ENCODE peak calls at places on chromosomes 5 and 9, in five cellular contexts. X, O, R, C and G are unnamed samples.
A peak's percentile ranks its signal among the peaks of the same experiment; 100 is the strongest.

GRCh38 chr9:94819161-94819677 is 92.7 kb downstream of the AOPEP start:
- DNase-seq in O (peak; percentile 26), C (no peak), R (no peak), X (no peak), G (no peak)

GRCh38 chr9:70635790-70636189 is 221.3 kb upstream of the KLF9 start:
- DNase-seq in C (no peak), R (no peak), O (no peak), X (peak; percentile 20), G (no peak)

GRCh38 chr9:90445391-90445790 is 197.2 kb downstream of the DIRAS2 start:
- DNase-seq in O (no peak), R (no peak), X (no peak), C (no peak), G (no peak)

GRCh38 chr5:89303033-89303480 is 420.1 kb upstream of the MEF2C start:
- DNase-seq in O (no peak), C (no peak), X (no peak), R (no peak), G (no peak)

GRCh38 chr9:84254972-84255371 is 85.6 kb downstream of the SLC28A3 start:
- DNase-seq in R (peak; percentile 51), X (no peak), O (no peak), C (no peak), G (no peak)

GRCh38 chr9:27142299-27142930 is 33.4 kb downstream of the TEK start:
- DNase-seq in R (no peak), X (no peak), O (no peak), C (no peak), G (no peak)

GRCh38 chr5:52989025-52989780 is at the start of gene ITGA2:
- DNase-seq in X (peak; percentile 74), C (peak; percentile 66), O (peak; percentile 23), R (peak; percentile 62), G (no peak)

GRCh38 chr5:151126199-151126645 is 31.4 kb downstream of the ANXA6 start:
- DNase-seq in O (peak; percentile 65), X (peak; percentile 68), R (peak; percentile 76), C (peak; percentile 49), G (peak; percentile 35)

GRCh38 chr9:33440609-33441008 is 6.8 kb downstream of the AQP3 start:
- DNase-seq in O (no peak), X (no peak), R (no peak), C (no peak), G (no peak)

GRCh38 chr9:112971415-112971814 is 40.6 kb downstream of the ZNF883 start:
- DNase-seq in R (peak; percentile 33), C (no peak), X (peak; percentile 5), O (no peak), G (no peak)

GRCh38 chr9:19985081-19985480 is 196.2 kb upstream of the SLC24A2 start:
- DNase-seq in C (no peak), R (no peak), X (no peak), O (no peak), G (no peak)

GRCh38 chr9:126222835-126223431 is 103.7 kb upstream of the MVB12B start:
- DNase-seq in C (no peak), O (no peak), X (no peak), R (no peak), G (no peak)

GRCh38 chr5:7325975-7326911 is 69.7 kb upstream of the ADCY2 start:
- DNase-seq in O (no peak), X (no peak), C (no peak), R (no peak), G (no peak)

GRCh38 chr5:77155179-77155839 is 55.2 kb upstream of the PDE8B start:
- DNase-seq in X (no peak), O (no peak), C (no peak), R (no peak), G (no peak)

GRCh38 chr5:132102101-132102701 is 28.6 kb downstream of the CSF2 start:
- DNase-seq in X (no peak), C (peak; percentile 79), O (no peak), R (peak; percentile 17), G (peak; percentile 75)

GRCh38 chr5:66713998-66714397 is 117.8 kb downstream of the MAST4 start:
- DNase-seq in R (no peak), O (no peak), X (no peak), C (peak; percentile 84), G (peak; percentile 80)

GRCh38 chr9:136862849-136863622 is 3.1 kb downstream of the EDF1 start:
- DNase-seq in O (no peak), C (no peak), R (no peak), X (no peak), G (no peak)

DNA sequence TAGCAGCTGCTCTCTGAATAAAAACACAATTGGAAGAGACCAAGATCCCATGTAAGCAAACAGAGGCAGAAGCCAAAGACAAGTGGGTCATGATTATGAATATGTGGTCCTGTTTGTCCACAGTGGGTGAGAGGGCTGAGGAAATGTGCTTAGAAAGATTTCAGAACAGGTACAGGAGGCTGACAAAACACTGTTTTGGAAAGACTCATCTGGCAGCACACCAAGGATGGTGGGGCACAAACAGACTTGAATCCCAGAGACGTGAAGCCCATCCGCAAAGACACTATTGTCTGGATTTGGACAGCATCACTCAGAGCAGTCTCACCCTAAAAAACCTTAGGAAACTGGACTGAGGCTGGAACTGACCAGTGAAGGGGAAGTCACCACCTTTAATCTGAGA is 85.0 kb downstream of the ADRB2 start:
- DNase-seq in R (no peak), O (no peak), X (no peak), C (no peak), G (no peak)
- H3K4me1 ChIP-seq in R (peaks cover 5% of the 10 kb centered on the region), O (peaks cover 10% of the 10 kb centered on the region), X (no peaks in the 10 kb centered on the region), C (peaks cover 37% of the 10 kb centered on the region), G (peaks cover 53% of the 10 kb centered on the region)

GRCh38 chr5:95816341-95816740 is 6.2 kb downstream of the GLRX start:
- DNase-seq in O (no peak), C (no peak), X (no peak), R (no peak), G (no peak)
- H3K4me1 ChIP-seq in O (peaks cover 65% of the 10 kb centered on the region), C (peaks cover 9% of the 10 kb centered on the region), X (peaks cover 74% of the 10 kb centered on the region), R (peaks cover 35% of the 10 kb centered on the region), G (peaks cover 28% of the 10 kb centered on the region)

GRCh38 chr9:34549407-34549732 is 26.6 kb upstream of the ENHO start:
- DNase-seq in C (no peak), R (no peak), O (no peak), X (no peak), G (no peak)
- H3K4me1 ChIP-seq in C (no peaks in the 10 kb centered on the region), R (peaks cover 8% of the 10 kb centered on the region), O (no peaks in the 10 kb centered on the region), X (peaks cover 4% of the 10 kb centered on the region), G (no peaks in the 10 kb centered on the region)

GRCh38 chr5:169352901-169353300 is 52.0 kb upstream of the SLIT3 start:
- DNase-seq in X (no peak), C (no peak), R (no peak), O (no peak), G (no peak)
- H3K4me1 ChIP-seq in X (no peaks in the 10 kb centered on the region), C (peaks cover 8% of the 10 kb centered on the region), R (no peaks in the 10 kb centered on the region), O (no peaks in the 10 kb centered on the region), G (peaks cover 30% of the 10 kb centered on the region)

DNA sequence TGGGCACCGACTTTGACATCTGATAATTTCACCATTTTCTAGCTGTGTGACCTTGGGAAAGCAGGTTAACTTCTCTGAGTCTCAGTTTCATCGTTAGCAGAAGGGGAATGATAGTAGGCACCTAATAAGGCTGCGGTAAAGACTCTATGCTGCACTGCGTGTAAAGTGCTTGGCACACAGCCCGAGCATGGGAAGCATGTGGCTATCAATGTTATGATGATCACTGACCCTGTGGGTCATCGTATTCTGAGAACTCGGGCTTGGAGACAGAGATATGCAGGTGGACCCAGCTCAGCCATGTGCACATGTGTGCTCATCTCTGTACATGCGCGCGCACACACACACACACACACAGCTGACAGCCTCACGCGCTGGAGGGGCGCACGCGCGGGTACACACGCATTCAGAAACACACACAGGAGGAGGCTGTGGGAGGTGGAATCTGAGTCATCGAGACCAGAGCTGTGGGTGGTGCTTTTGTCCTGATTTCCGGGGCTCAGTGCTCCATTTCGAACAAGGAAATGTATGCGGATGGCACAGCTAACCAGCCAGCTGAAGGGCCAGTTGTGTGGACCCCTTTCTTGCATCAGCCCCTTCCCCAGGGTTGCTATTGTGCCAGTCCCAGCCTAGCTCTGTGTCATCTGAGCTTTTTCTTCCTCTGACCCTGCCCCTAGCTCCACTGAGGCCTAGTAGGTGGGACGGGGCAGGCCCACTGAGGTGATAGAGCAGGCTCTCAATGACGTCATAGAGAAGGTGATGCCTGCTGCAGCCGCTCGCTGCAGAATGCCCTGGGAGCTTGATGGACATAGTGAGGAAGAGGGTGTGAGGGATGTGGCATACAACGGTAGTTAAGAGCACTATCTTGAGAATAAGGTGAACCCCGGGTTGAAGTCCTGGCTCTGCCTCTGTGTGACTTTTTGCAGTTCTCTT is 11.2 kb upstream of the ARAP3 start:
- DNase-seq in O (no peak), R (no peak), C (peak; percentile 69), X (no peak), G (peak; percentile 60)
- H3K4me1 ChIP-seq in O (peaks cover 20% of the 10 kb centered on the region), R (peaks cover 3% of the 10 kb centered on the region), C (no peaks in the 10 kb centered on the region), X (no peaks in the 10 kb centered on the region), G (peaks cover 18% of the 10 kb centered on the region)

DNA sequence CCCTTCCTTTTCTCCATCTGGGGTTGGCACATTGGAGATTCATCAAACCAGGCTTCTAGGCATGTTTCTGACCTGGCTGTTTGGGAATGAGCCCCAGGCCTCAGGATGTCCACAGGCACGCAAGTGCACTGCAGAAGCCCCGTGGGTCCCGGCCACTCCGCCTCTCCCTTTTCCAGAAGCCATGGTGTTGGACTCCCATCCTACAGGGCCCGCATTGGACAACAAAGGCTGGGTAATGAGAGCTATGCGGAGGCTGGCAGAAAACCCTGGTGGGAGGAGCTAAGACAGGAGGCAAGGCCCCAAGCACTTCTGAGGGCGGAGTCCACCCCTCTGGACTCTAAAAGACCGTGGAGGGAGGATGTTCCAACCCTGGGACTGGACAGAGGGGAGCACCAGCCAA is 160.6 kb downstream of the OLFM1 start:
- DNase-seq in R (no peak), C (no peak), O (no peak), X (no peak), G (no peak)
- H3K4me1 ChIP-seq in R (peaks cover under 1% of the 10 kb centered on the region), C (no peaks in the 10 kb centered on the region), O (no peaks in the 10 kb centered on the region), X (no peaks in the 10 kb centered on the region), G (no peaks in the 10 kb centered on the region)

GRCh38 chr5:94326579-94326978 is 291.8 kb downstream of the KIAA0825 start:
- DNase-seq in X (peak; percentile 8), R (no peak), O (no peak), C (peak; percentile 48), G (peak; percentile 30)
- H3K4me1 ChIP-seq in X (no peaks in the 10 kb centered on the region), R (no peaks in the 10 kb centered on the region), O (no peaks in the 10 kb centered on the region), C (no peaks in the 10 kb centered on the region), G (no peaks in the 10 kb centered on the region)

GRCh38 chr9:77954018-77954417 is 77.6 kb downstream of the GNAQ start:
- DNase-seq in R (no peak), X (no peak), O (no peak), C (peak; percentile 57), G (peak; percentile 41)
- H3K4me1 ChIP-seq in R (peaks cover 12% of the 10 kb centered on the region), X (no peaks in the 10 kb centered on the region), O (peaks cover 39% of the 10 kb centered on the region), C (peaks cover 9% of the 10 kb centered on the region), G (peaks cover 17% of the 10 kb centered on the region)

GRCh38 chr5:50672663-50673062 is 6.2 kb downstream of the PARP8 start:
- DNase-seq in O (no peak), C (no peak), X (no peak), R (no peak), G (no peak)

GRCh38 chr5:50675385-50675784 is 8.9 kb downstream of the PARP8 start:
- DNase-seq in R (no peak), C (no peak), O (no peak), X (no peak), G (no peak)
- H3K4me1 ChIP-seq in R (peaks cover 9% of the 10 kb centered on the region), C (no peaks in the 10 kb centered on the region), O (no peaks in the 10 kb centered on the region), X (no peaks in the 10 kb centered on the region), G (no peaks in the 10 kb centered on the region)